ENCODE peak calls at places on chromosome 18, in five cellular contexts. M is HepG2, A is K562, P is SK-N-SH, T is GM12878. N is an unnamed sample.

GRCh38 chr18:22956226-22956625 is 23.1 kb downstream of the RBBP8 start:
- DNase-seq in M (no peak), A (no peak), P (no peak), T (no peak), N (no peak)

GRCh38 chr18:3675446-3675845 is 225.5 kb downstream of the TGIF1 start:
- DNase-seq in M (peak; percentile 50), A (no peak), P (no peak), T (no peak), N (no peak)

GRCh38 chr18:51275712-51276473 is 78.4 kb upstream of the MEX3C start:
- DNase-seq in M (no peak), A (peak; percentile 5), P (no peak), T (no peak), N (no peak)

GRCh38 chr18:42921261-42921737 is 194.2 kb downstream of the RIT2 start:
- DNase-seq in M (no peak), A (no peak), P (no peak), T (no peak), N (no peak)

GRCh38 chr18:44325903-44326650 is 354.6 kb upstream of the SETBP1 start:
- DNase-seq in M (no peak), A (peak; percentile 1), P (peak; percentile 42), T (no peak), N (peak; percentile 3)

GRCh38 chr18:69658137-69658536 is 257.4 kb downstream of the DOK6 start:
- DNase-seq in M (peak; percentile 8), A (no peak), P (no peak), T (no peak), N (no peak)

GRCh38 chr18:58417752-58418151 is 211.1 kb downstream of the ALPK2 start:
- DNase-seq in M (peak; percentile 65), A (no peak), P (no peak), T (no peak), N (no peak)

GRCh38 chr18:9147440-9148238 is 11.1 kb downstream of the ANKRD12 start:
- DNase-seq in M (peak; percentile 72), A (peak; percentile 81), P (peak; percentile 50), T (peak; percentile 53), N (peak; percentile 81)

GRCh38 chr18:53148056-53148574 is 808.1 kb downstream of the DCC start:
- DNase-seq in M (no peak), A (no peak), P (no peak), T (no peak), N (no peak)

GRCh38 chr18:6793986-6794385 is 64.5 kb downstream of the ARHGAP28 start:
- DNase-seq in M (no peak), A (no peak), P (no peak), T (no peak), N (no peak)

GRCh38 chr18:6798896-6799295 is 69.4 kb downstream of the ARHGAP28 start:
- DNase-seq in M (no peak), A (no peak), P (no peak), T (no peak), N (no peak)

DNA sequence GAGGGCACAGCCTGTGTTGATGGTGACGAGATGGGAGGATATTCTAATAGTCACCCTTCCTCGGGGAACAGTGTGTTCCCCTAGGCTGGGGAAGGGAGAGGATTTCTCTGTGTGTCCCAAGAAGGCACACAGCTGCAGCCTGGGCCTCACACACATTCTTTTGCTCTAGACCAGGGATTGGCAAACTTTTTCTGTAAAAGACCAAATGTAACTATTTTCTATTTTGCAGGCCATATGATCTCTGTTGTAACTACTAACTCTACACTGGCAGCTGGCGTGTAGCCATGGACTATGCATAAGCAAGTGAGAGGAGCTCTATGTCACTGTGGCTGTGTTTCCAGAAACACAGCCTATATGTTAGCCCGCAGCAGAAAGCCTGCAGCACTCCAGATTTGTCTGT is 65.8 kb downstream of the ARHGAP28 start:
- DNase-seq in M (no peak), A (no peak), P (no peak), T (no peak), N (no peak)
- TF ChIP-seq GABPA in M (no peak), A (no peak), P (no peak), T (no peak), N (no peak)

GRCh38 chr18:48994926-48995835 is 44.4 kb upstream of the SMAD7 start:
- DNase-seq in M (no peak), A (no peak), P (no peak), T (no peak), N (no peak)

GRCh38 chr18:48992791-48993555 is 42.2 kb upstream of the SMAD7 start:
- DNase-seq in M (no peak), A (peak; percentile 25), P (no peak), T (peak; percentile 13), N (peak; percentile 83)

GRCh38 chr18:48996041-48996440 is 45.3 kb upstream of the SMAD7 start:
- DNase-seq in M (no peak), A (no peak), P (no peak), T (no peak), N (no peak)

GRCh38 chr18:48993586-48993985 is 42.8 kb upstream of the SMAD7 start:
- DNase-seq in M (no peak), A (no peak), P (no peak), T (no peak), N (no peak)

GRCh38 chr18:48994044-48994651 is 43.4 kb upstream of the SMAD7 start:
- DNase-seq in M (peak; percentile 48), A (no peak), P (no peak), T (no peak), N (no peak)
- TF ChIP-seq POLR2AphosphoS5 in M (no peak), A (no peak), P (no peak), T (no peak), N (no peak)

DNA sequence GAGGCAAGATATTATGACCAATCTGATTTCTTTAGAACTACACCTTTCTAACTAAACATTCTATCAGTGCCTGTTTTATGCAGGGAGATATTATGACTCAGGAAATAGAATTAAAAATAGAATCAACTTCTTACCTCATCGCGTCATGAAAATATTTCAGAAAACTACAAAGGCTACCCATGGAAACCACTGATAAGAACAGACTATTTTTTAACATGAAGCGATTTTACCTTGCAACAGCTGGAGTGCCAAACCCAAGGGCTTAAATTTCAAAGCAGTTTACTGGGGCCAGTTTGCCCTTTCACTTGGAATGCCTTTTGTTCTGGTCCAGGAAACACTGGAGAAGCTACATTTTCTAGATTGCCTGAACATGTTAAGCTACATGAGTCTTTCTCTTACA is 304.8 kb upstream of the CCDC68 start:
- DNase-seq in M (no peak), A (no peak), P (no peak), T (no peak), N (no peak)
- TF ChIP-seq REST in M (no peak), A (no peak), P (no peak), T (no peak), N (no peak)

DNA sequence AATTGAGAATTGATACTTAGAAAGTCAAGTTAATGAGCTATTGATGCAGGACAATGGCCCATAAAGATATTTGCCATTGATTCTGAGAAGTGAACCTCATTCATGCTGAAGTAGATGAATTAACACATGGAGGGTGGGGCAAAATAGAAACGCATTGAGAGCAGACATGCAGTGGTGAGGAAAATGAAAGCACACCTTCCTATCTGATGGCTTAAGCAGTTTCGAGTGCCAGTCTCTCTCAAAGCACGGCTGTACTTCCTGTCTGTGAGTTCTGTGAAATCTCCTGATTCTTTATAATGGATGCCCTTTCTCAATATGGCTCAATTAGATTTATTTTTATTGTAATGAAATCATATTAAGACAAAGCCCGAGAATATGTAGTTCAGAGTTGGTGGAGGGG is 246.9 kb downstream of the TMX3 start:
- DNase-seq in M (no peak), A (no peak), P (peak; percentile 17), T (no peak), N (no peak)
- TF ChIP-seq GABPA in M (no peak), A (no peak), P (no peak), T (no peak), N (no peak)

GRCh38 chr18:61549889-61550288 is 216.7 kb downstream of the CDH20 start:
- DNase-seq in M (no peak), A (no peak), P (no peak), T (no peak), N (no peak)

GRCh38 chr18:61551586-61551985 is 218.4 kb downstream of the CDH20 start:
- DNase-seq in M (peak; percentile 46), A (peak; percentile 47), P (peak; percentile 74), T (peak; percentile 7), N (peak; percentile 47)

GRCh38 chr18:61545281-61546245 is 212.3 kb downstream of the CDH20 start:
- DNase-seq in M (no peak), A (no peak), P (no peak), T (no peak), N (no peak)

GRCh38 chr18:61546598-61546997 is 213.4 kb downstream of the CDH20 start:
- DNase-seq in M (no peak), A (no peak), P (no peak), T (no peak), N (no peak)

DNA sequence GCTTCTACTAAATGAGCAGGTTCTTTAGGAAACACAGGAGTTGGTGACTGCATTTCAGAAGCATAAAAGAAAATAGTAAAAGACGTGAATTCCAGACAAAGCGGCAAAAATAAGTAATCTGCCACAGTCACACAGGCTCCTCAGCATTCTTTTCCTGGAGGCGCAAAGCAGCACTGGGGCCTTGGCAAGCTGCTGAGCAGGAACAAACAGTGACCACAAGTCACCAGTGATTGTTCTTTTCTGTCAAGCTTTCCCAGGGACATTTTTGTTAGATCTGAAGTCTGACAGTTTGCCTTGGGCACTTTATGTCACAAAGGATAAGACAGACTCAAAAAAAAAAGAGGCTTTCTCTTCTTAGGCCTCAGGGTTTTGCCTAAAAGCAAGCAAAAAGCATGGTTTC is 216.2 kb downstream of the CDH20 start:
- DNase-seq in M (no peak), A (no peak), P (no peak), T (no peak), N (no peak)
- TF ChIP-seq POLR2AphosphoS5 in M (no peak), A (no peak), P (no peak), T (no peak), N (no peak)

GRCh38 chr18:31581498-31582197 is 10.0 kb upstream of the TTR start:
- DNase-seq in M (peak; percentile 34), A (no peak), P (no peak), T (no peak), N (no peak)
- TF ChIP-seq REST in M (no peak), A (no peak), P (no peak), T (no peak), N (no peak)

GRCh38 chr18:34938102-34938501 is 103.1 kb upstream of the MAPRE2 start:
- DNase-seq in M (no peak), A (no peak), P (no peak), T (no peak), N (no peak)
- TF ChIP-seq GABPA in M (no peak), A (no peak), P (no peak), T (no peak), N (no peak)

GRCh38 chr18:34806527-34806926 is 96.4 kb downstream of the DTNA start:
- DNase-seq in M (no peak), A (no peak), P (no peak), T (no peak), N (no peak)
- TF ChIP-seq POLR2AphosphoS5 in M (no peak), A (no peak), P (no peak), T (no peak), N (no peak)

DNA sequence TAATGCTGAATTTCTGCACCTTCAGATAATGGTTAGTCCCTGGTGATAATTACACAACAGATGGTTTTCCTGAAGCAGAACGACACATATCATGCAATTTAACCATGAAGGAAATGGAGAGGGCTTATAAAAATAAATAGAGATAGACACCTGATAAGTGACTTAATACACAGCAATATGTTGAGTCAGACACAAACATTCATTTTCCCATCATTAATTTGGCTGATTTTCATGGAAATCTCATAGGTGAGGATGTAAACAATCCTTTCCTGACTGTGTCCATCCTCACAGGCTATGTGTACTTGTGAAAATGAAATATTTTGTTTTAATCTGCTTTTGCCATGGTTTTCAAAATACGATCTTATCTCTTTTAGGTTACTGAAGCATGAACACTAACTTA is 37.0 kb upstream of the DSEL start:
- DNase-seq in M (no peak), A (no peak), P (no peak), T (no peak), N (no peak)
- TF ChIP-seq REST in M (no peak), A (no peak), P (no peak), T (no peak), N (no peak)

N was measured in HL-60.